ENCODE peak calls at places on chromosomes 11 and 22, in ten cellular contexts. X, T, Q, I, U, G, S, N, H and D are unnamed samples. For H3K4me1, the result is how much of the 10 kb centered on the place peaks cover.

GRCh38 chr11:10181811-10182210 is 112.2 kb downstream of the SBF2 start:
- DNase-seq in T (no peak), X (no peak), G (peak), H (no peak), I (peak), S (no peak), Q (no peak), U (peak), N (peak), D (no peak)

GRCh38 chr11:130314184-130314748 is 451 bp downstream of the ZBTB44 start:
- DNase-seq in U (peak), T (no peak), G (no peak), Q (peak), S (no peak), H (peak), I (peak), N (no peak), X (peak), D (peak)

GRCh38 chr11:87425943-87426342 is 388.2 kb downstream of the TMEM135 start:
- DNase-seq in S (no peak), T (no peak), G (peak), U (peak), H (no peak), Q (no peak), I (no peak), X (no peak), N (no peak), D (no peak)

GRCh38 chr11:64455436-64456261 is 96.7 kb downstream of the RPS6KA4 start:
- DNase-seq in T (no peak), G (no peak), S (no peak), H (no peak), U (no peak), N (no peak), Q (peak), I (no peak), X (no peak), D (no peak)

GRCh38 chr22:28442951-28443876 is 236.4 kb downstream of the TTC28 start:
- DNase-seq in H (peak), N (peak), G (peak), X (peak), Q (peak), T (peak), S (peak), U (no peak), I (peak), D (peak)

GRCh38 chr11:33657757-33658156 is 42.9 kb downstream of the C11orf91 start:
- DNase-seq in S (no peak), Q (no peak), I (no peak), N (no peak), G (no peak), U (no peak), T (no peak), H (no peak), X (no peak), D (no peak)

GRCh38 chr11:116793476-116794096 is 1.9 kb upstream of the APOA5 start:
- DNase-seq in G (no peak), S (no peak), I (peak), T (no peak), H (no peak), Q (no peak), X (no peak), U (peak), N (no peak), D (no peak)

GRCh38 chr11:111514216-111515031 is at the start of gene HOATZ:
- DNase-seq in X (no peak), I (peak), H (peak), T (peak), Q (no peak), N (peak), G (no peak), S (no peak), U (no peak), D (peak)

GRCh38 chr11:108025387-108026080 is 16.8 kb downstream of the CUL5 start:
- DNase-seq in U (no peak), Q (no peak), X (no peak), T (no peak), G (no peak), H (no peak), N (peak), I (peak), S (no peak), D (no peak)

GRCh38 chr11:126573325-126574076 is 218.0 kb downstream of the ST3GAL4 start:
- DNase-seq in S (no peak), Q (no peak), N (no peak), H (peak), X (no peak), U (no peak), G (no peak), I (no peak), T (no peak), D (peak)

GRCh38 chr11:2752923-2753322 is 53.1 kb upstream of the KCNQ1OT1 start:
- DNase-seq in T (no peak), Q (no peak), S (no peak), X (no peak), G (no peak), U (no peak), I (no peak), H (no peak), N (no peak), D (no peak)

GRCh38 chr11:11915625-11916024 is 73.9 kb downstream of the USP47 start:
- DNase-seq in I (no peak), T (no peak), G (no peak), U (no peak), X (no peak), H (no peak), Q (no peak), S (no peak), N (no peak), D (no peak)

GRCh38 chr11:33266418-33267215 is 9.4 kb downstream of the HIPK3 start:
- DNase-seq in U (no peak), S (no peak), X (no peak), N (peak), G (peak), I (peak), H (peak), T (no peak), Q (peak), D (no peak)

GRCh38 chr11:133041165-133041564 is 491.1 kb downstream of the OPCML start:
- DNase-seq in H (no peak), N (no peak), X (no peak), Q (no peak), S (no peak), I (no peak), T (no peak), G (no peak), U (no peak), D (no peak)

GRCh38 chr11:86806903-86807302 is 6.6 kb downstream of the PRSS23 start:
- DNase-seq in T (no peak), S (no peak), H (no peak), N (no peak), X (no peak), G (no peak), I (no peak), U (no peak), Q (no peak), D (no peak)

GRCh38 chr22:17814084-17814483 is 39.8 kb upstream of the BID start:
- DNase-seq in S (no peak), U (no peak), Q (no peak), N (no peak), H (no peak), T (no peak), G (no peak), I (no peak), X (no peak), D (no peak)

GRCh38 chr22:32106930-32107329 is 52.2 kb downstream of the C22orf42 start:
- DNase-seq in H (peak), I (peak), N (no peak), X (no peak), U (peak), S (peak), Q (no peak), G (no peak), T (peak), D (peak)

GRCh38 chr11:123363556-123363955 is 66.5 kb upstream of the GRAMD1B start:
- DNase-seq in X (no peak), G (no peak), N (no peak), Q (no peak), S (no peak), I (no peak), U (no peak), H (no peak), T (no peak), D (no peak)

GRCh38 chr11:73331138-73331916 is 23.3 kb downstream of the ARHGEF17 start:
- DNase-seq in I (peak), S (no peak), T (peak), U (no peak), N (peak), G (no peak), X (no peak), H (peak), Q (peak), D (peak)

GRCh38 chr11:14308114-14308896 is 50.7 kb downstream of the RRAS2 start:
- DNase-seq in U (peak), Q (no peak), S (no peak), N (peak), T (no peak), I (peak), H (peak), G (peak), X (no peak), D (no peak)

GRCh38 chr11:60377737-60378136 is 595 bp upstream of the MS4A7 start:
- DNase-seq in G (no peak), T (no peak), S (no peak), N (no peak), Q (no peak), I (no peak), U (peak), H (no peak), X (peak), D (no peak)

GRCh38 chr11:62123669-62124185 is at the start of gene INCENP:
- DNase-seq in N (peak), S (peak), U (peak), G (peak), Q (peak), T (peak), X (peak), H (peak), I (peak), D (peak)

GRCh38 chr11:93902921-93903320 is 52.5 kb upstream of the VSTM5 start:
- DNase-seq in S (no peak), Q (no peak), U (peak), H (no peak), X (no peak), N (no peak), I (no peak), T (no peak), G (no peak), D (no peak)

GRCh38 chr11:61860054-61860903 is 31.1 kb downstream of the FADS3 start:
- DNase-seq in N (no peak), U (peak), G (peak), T (no peak), I (peak), H (peak), Q (no peak), X (peak), S (no peak), D (no peak)

GRCh38 chr11:76888989-76889388 is 28.3 kb downstream of the ACER3 start:
- DNase-seq in X (no peak), S (no peak), G (peak), Q (no peak), N (no peak), I (no peak), T (no peak), H (peak), U (no peak), D (no peak)

GRCh38 chr11:77375114-77375513 is 73.6 kb upstream of the GDPD4 start:
- DNase-seq in N (no peak), T (no peak), I (peak), Q (no peak), G (peak), H (no peak), U (peak), X (no peak), S (no peak), D (no peak)

GRCh38 chr11:3056296-3057068 is 741 bp downstream of the CARS1 start:
- DNase-seq in U (peak), I (no peak), G (no peak), Q (peak), S (peak), N (no peak), X (peak), H (no peak), T (no peak), D (peak)

GRCh38 chr11:77779935-77780334 is 40.6 kb downstream of the RSF1 start:
- DNase-seq in U (peak), S (no peak), G (peak), I (peak), X (no peak), N (peak), T (peak), Q (no peak), H (peak), D (no peak)

GRCh38 chr11:91871791-91872190 is 352.8 kb upstream of the FAT3 start:
- DNase-seq in U (peak), H (no peak), X (peak), T (no peak), I (no peak), N (peak), G (no peak), S (no peak), Q (no peak), D (no peak)

GRCh38 chr11:91880660-91881059 is 344.0 kb upstream of the FAT3 start:
- DNase-seq in T (no peak), X (no peak), Q (no peak), U (no peak), N (no peak), G (no peak), S (no peak), H (no peak), I (no peak), D (no peak)

GRCh38 chr11:91872216-91872615 is 352.4 kb upstream of the FAT3 start:
- DNase-seq in S (no peak), I (no peak), N (peak), H (no peak), X (no peak), G (no peak), T (no peak), U (no peak), Q (no peak), D (no peak)

GRCh38 chr11:91871048-91871447 is 353.6 kb upstream of the FAT3 start:
- DNase-seq in X (no peak), S (no peak), H (no peak), I (no peak), Q (no peak), T (no peak), G (no peak), N (no peak), U (no peak), D (no peak)

GRCh38 chr11:91876746-91877145 is 347.9 kb upstream of the FAT3 start:
- DNase-seq in X (no peak), S (no peak), N (no peak), G (no peak), Q (no peak), T (no peak), H (no peak), I (no peak), U (no peak), D (no peak)
- H3K4me1 ChIP-seq in X (under half), S (under half), N (under half), G (under half), Q (under half), T (under half), H (under half), I (under half), U (under half), D (under half)

DNA sequence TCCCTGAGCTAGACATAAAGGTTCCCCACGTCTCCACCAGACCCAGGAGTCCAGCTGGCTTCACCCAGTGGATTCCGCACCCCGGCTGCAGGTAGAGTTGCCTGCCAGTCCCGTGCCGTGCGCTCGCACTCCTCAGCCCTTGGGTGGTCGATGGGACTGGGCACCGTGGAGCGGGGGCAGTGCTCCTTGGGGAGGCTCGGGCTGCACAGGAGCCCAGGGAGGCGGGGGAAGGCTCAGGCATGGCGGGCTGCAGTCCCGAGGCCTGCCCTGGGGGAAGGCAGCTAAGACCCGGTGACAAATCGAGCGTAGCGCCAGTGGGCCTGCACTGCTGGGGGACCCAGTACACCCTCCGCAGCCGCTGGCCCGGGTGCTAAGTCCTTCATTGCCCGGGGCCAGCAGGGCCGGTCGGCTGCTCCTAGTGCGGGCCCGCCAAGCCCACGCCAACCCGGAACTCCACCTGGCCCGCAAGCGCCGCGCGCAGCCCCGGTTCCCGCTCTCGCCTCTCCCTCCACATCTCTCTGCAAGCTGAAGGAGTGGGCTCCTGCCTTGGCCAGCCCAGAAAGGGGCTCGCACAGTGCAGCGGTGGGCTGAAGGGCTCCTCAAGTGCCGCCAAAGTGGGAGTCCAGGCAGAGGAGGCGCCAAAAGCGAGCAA is 9.5 kb upstream of the TREH start:
- DNase-seq in N (no peak), X (no peak), S (no peak), Q (peak), T (no peak), U (no peak), H (no peak), G (no peak), I (no peak), D (no peak)
- H3K9ac ChIP-seq in N (peak), X (no peak), S (no peak), Q (no peak), T (peak), U (no peak), H (no peak), G (no peak), I (no peak), D (no peak)

GRCh38 chr22:19807914-19808872 is 46.5 kb downstream of the GNB1L start:
- DNase-seq in S (no peak), Q (peak), G (no peak), U (no peak), X (no peak), T (no peak), N (no peak), H (no peak), I (no peak), D (peak)

GRCh38 chr22:19810381-19811141 is 44.1 kb downstream of the GNB1L start:
- DNase-seq in S (no peak), X (no peak), Q (peak), N (peak), I (peak), H (no peak), G (peak), T (no peak), U (no peak), D (peak)

GRCh38 chr22:19811211-19811621 is 43.5 kb downstream of the GNB1L start:
- DNase-seq in I (no peak), T (no peak), Q (peak), S (no peak), G (no peak), H (no peak), N (no peak), U (no peak), X (peak), D (peak)

GRCh38 chr22:19808873-19809478 is 45.7 kb downstream of the GNB1L start:
- DNase-seq in G (no peak), S (no peak), Q (peak), X (no peak), U (no peak), H (no peak), I (no peak), T (no peak), N (no peak), D (peak)

GRCh38 chr22:19809741-19810140 is 44.9 kb downstream of the GNB1L start:
- DNase-seq in I (no peak), T (no peak), G (no peak), Q (peak), H (no peak), N (no peak), U (no peak), X (no peak), S (no peak), D (peak)
- H3K4me1 ChIP-seq in I (under half), T (under half), G (under half), Q (under half), H (under half), N (under half), U (under half), X (under half), S (under half), D (under half)

DNA sequence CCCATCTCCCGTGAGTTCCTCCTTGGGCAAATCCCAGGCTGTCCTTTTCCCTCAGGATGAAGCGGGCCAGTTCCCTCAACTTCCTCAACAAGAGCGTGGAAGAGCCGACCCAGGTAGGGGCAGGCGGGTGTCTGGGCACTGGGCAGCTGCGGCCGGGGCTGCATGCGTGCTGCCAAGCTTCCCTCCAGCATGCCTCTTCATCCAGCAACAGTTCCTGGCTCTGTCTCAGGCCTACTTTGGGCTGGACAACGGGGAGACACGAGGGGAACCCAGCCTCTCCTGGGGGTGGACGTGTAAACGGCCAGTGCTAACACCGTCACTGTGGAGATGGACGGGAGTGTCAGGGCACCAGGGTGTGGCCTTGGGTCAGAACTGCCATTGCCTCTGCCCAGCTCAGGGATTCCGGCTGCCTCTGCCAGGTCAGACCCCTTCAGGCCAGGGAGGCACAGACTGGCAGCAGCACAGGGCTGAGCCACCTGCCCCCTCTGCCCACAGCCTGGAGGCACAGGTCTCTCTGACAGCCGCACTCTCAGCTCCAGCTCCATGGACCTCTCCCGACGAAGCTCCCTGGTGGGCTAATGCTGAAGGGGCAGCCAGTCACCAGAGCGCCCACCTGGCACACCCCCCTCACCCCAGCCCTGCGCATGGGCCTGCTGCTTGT is 1.9 kb upstream of the RAB1B start:
- DNase-seq in X (no peak), U (no peak), N (no peak), I (no peak), Q (peak), T (no peak), H (no peak), G (no peak), S (no peak), D (no peak)
- H3K9ac ChIP-seq in X (peak), U (no peak), N (peak), I (no peak), Q (peak), T (peak), H (no peak), G (peak), S (no peak), D (no peak)

GRCh38 chr11:35183526-35183925 is 44.6 kb downstream of the CD44 start:
- DNase-seq in N (no peak), Q (no peak), U (no peak), I (no peak), H (no peak), T (no peak), G (no peak), S (no peak), X (no peak), D (no peak)

GRCh38 chr11:35180311-35181233 is 41.6 kb downstream of the CD44 start:
- DNase-seq in S (no peak), Q (no peak), I (no peak), T (no peak), U (no peak), N (no peak), G (peak), X (no peak), H (no peak), D (no peak)

GRCh38 chr11:35182317-35182939 is 43.5 kb downstream of the CD44 start:
- DNase-seq in I (no peak), Q (no peak), U (peak), T (no peak), S (no peak), H (no peak), G (no peak), X (no peak), N (no peak), D (no peak)

GRCh38 chr11:35187996-35188395 is 49.0 kb downstream of the CD44 start:
- DNase-seq in Q (no peak), X (no peak), I (no peak), S (no peak), G (no peak), U (no peak), T (no peak), H (no peak), N (no peak), D (no peak)

DNA sequence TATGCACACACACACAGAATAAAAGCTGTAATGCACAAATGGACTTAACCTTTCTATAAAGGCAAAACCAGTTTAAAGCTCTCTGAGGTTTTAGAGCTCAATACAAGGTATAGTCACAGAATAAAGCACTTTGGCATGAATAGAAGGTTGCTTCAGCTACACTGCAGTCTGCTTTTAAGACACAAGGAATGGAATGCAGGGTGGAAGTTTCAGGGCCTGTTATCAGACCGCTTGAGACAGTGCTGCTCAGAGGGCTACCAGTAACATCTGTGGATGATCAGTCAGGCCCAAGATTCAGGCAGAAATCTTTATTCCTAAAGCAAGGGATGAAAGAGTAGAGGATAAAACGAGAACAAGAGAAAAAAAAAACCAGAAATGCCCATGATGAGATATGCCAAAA is 46.7 kb downstream of the CD44 start:
- DNase-seq in H (no peak), T (peak), N (peak), X (no peak), S (no peak), U (no peak), Q (no peak), I (no peak), G (peak), D (no peak)
- H3K4me1 ChIP-seq in H (under half), T (under half), N (under half), X (under half), S (under half), U (under half), Q (under half), I (under half), G (under half), D (under half)

GRCh38 chr22:42645341-42645937 is 3.8 kb downstream of the CYB5R3 start:
- DNase-seq in S (no peak), Q (no peak), H (no peak), U (no peak), I (no peak), G (no peak), N (no peak), X (no peak), T (no peak), D (no peak)
- H3K9ac ChIP-seq in S (peak), Q (peak), H (peak), U (no peak), I (peak), G (peak), N (peak), X (peak), T (no peak), D (no peak)